ENCODE peak calls at places on chromosomes 11 and 22, in seven cellular contexts. P is iris pigment epithelial cell; H is GM03348; R is nephron progenitor cell; U is upper lobe of right lung; D is GM23338; K is activated CD4-positive, alpha-beta T cell treated with anti-CD3 and anti-CD28 coated beads, Interleukin-2, amount 10 ng/mL, durations not matched to agents 7 days and 5 days. J is an unnamed sample.
A peak's percentile ranks its signal among the peaks of the same experiment; 100 is the strongest.

GRCh38 chr11:45815747-45816146 is 10.8 kb downstream of the SLC35C1 start:
- DNase-seq in P (no peak), H (peak; percentile 24), R (no peak), U (no peak), D (peak; percentile 62), K (no peak), J (no peak)

GRCh38 chr22:41178425-41178975 is 26.6 kb upstream of the L3MBTL2 start:
- DNase-seq in P (no peak), H (no peak), R (no peak), U (no peak), D (no peak), K (no peak), J (no peak)

GRCh38 chr11:3614742-3615171 is 27.0 kb downstream of the ART5 start:
- DNase-seq in P (no peak), H (no peak), R (no peak), U (peak; percentile 71), D (no peak), K (peak; percentile 38), J (peak; percentile 58)

GRCh38 chr22:21745948-21746347 is 10.4 kb upstream of the YPEL1 start:
- DNase-seq in P (no peak), H (no peak), R (no peak), U (no peak), D (no peak), K (no peak), J (no peak)

GRCh38 chr11:128790200-128790599 is 76.9 kb downstream of the KCNJ1 start:
- DNase-seq in P (peak; percentile 56), H (peak; percentile 58), R (peak; percentile 23), U (no peak), D (no peak), K (no peak), J (no peak)

GRCh38 chr11:17571431-17572358 is 24.6 kb downstream of the OTOG start:
- DNase-seq in P (no peak), H (no peak), R (no peak), U (no peak), D (no peak), K (no peak), J (peak; percentile 0)

GRCh38 chr11:115918579-115918978 is 414.4 kb upstream of the CADM1 start:
- DNase-seq in P (no peak), H (no peak), R (no peak), U (no peak), D (no peak), K (no peak), J (no peak)

GRCh38 chr22:22233081-22233480 is 11.5 kb upstream of the VPREB1 start:
- DNase-seq in P (no peak), H (no peak), R (no peak), U (no peak), D (no peak), K (no peak), J (no peak)

GRCh38 chr11:111387318-111387863 is 8.3 kb upstream of the POU2AF1 start:
- DNase-seq in P (no peak), H (no peak), R (no peak), U (peak; percentile 88), D (no peak), K (no peak), J (no peak)

GRCh38 chr11:69699213-69699612 is 4.6 kb downstream of the FGF19 start:
- DNase-seq in P (no peak), H (peak; percentile 55), R (no peak), U (peak; percentile 32), D (no peak), K (no peak), J (no peak)

GRCh38 chr22:49136041-49136815 is 691.4 kb downstream of the BRD1 start:
- DNase-seq in P (no peak), H (no peak), R (no peak), U (no peak), D (no peak), K (no peak), J (no peak)